ENCODE peak calls at places on chromosome 4, in seven cellular contexts. Y is GM23338, U is GM10248, G is A549, M is glutamatergic neuron, X is pancreas, W is GM12865. Z is an unnamed sample.
A peak's percentile ranks its signal among the peaks of the same experiment; 100 is the strongest.

GRCh38 chr4:175054980-175055379 is 136.8 kb downstream of the ADAM29 start:
- DNase-seq in Y (peak; percentile 79), U (no peak), G (no peak), M (no peak), X (no peak), W (peak; percentile 52), Z (no peak)

GRCh38 chr4:153834901-153835300 is 46.0 kb upstream of the SFRP2 start:
- DNase-seq in Y (no peak), U (no peak), G (no peak), M (no peak), X (no peak), W (no peak), Z (no peak)

GRCh38 chr4:8689741-8690140 is 97.2 kb downstream of the CPZ start:
- DNase-seq in Y (no peak), U (no peak), G (no peak), M (no peak), X (no peak), W (no peak), Z (no peak)

GRCh38 chr4:30511751-30512150 is 208.4 kb upstream of the PCDH7 start:
- DNase-seq in Y (no peak), U (no peak), G (no peak), M (no peak), X (no peak), W (no peak), Z (no peak)

GRCh38 chr4:109111031-109111430 is 191.4 kb downstream of the COL25A1 start:
- DNase-seq in Y (no peak), U (no peak), G (no peak), M (no peak), X (no peak), W (no peak), Z (no peak)

GRCh38 chr4:170198742-170199141 is 109.0 kb upstream of the AADAT start:
- DNase-seq in Y (peak; percentile 20), U (no peak), G (no peak), M (no peak), X (no peak), W (no peak), Z (no peak)

GRCh38 chr4:54659213-54660144 is 1.7 kb downstream of the KIT start:
- DNase-seq in Y (peak; percentile 26), U (no peak), G (no peak), M (no peak), X (peak; percentile 59), W (no peak), Z (peak; percentile 21)

GRCh38 chr4:147822128-147822527 is 90.2 kb downstream of the ARHGAP10 start:
- DNase-seq in Y (no peak), U (no peak), G (peak; percentile 7), M (no peak), X (peak; percentile 82), W (peak; percentile 45), Z (no peak)

GRCh38 chr4:89531932-89532640 is 224.5 kb upstream of the GPRIN3 start:
- DNase-seq in Y (no peak), U (no peak), G (no peak), M (no peak), X (no peak), W (no peak), Z (no peak)

GRCh38 chr4:5139141-5139540 is 87.9 kb downstream of the STK32B start:
- DNase-seq in Y (no peak), U (no peak), G (no peak), M (no peak), X (no peak), W (no peak), Z (no peak)

GRCh38 chr4:10006236-10006603 is 15.1 kb downstream of the SLC2A9 start:
- DNase-seq in Y (no peak), U (no peak), G (peak; percentile 75), M (no peak), X (no peak), W (peak; percentile 81), Z (no peak)

GRCh38 chr4:37662306-37662705 is 23.9 kb downstream of the RELL1 start:
- DNase-seq in Y (peak; percentile 57), U (no peak), G (no peak), M (no peak), X (no peak), W (no peak), Z (no peak)

GRCh38 chr4:127307996-127308395 is 324.8 kb upstream of the INTU start:
- DNase-seq in Y (no peak), U (no peak), G (no peak), M (no peak), X (no peak), W (no peak), Z (no peak)

GRCh38 chr4:8858925-8859210 is 12.8 kb downstream of the HMX1 start:
- DNase-seq in Y (no peak), U (no peak), G (no peak), M (no peak), X (no peak), W (no peak), Z (no peak)

GRCh38 chr4:176150283-176150682 is 45.1 kb downstream of the SPATA4 start:
- DNase-seq in Y (peak; percentile 13), U (peak; percentile 8), G (peak; percentile 18), M (no peak), X (no peak), W (peak; percentile 18), Z (no peak)

GRCh38 chr4:25346913-25347312 is 30.1 kb upstream of the ANAPC4 start:
- DNase-seq in Y (no peak), U (peak; percentile 30), G (no peak), M (no peak), X (no peak), W (no peak), Z (no peak)

GRCh38 chr4:74789518-74789917 is 4.8 kb downstream of the BTC start:
- DNase-seq in Y (no peak), U (no peak), G (no peak), M (no peak), X (no peak), W (no peak), Z (no peak)

GRCh38 chr4:74794341-74794801 is at the start of gene BTC:
- DNase-seq in Y (peak; percentile 69), U (peak; percentile 8), G (peak; percentile 69), M (peak; percentile 33), X (peak; percentile 79), W (peak; percentile 2), Z (peak; percentile 38)

GRCh38 chr4:74790652-74791051 is 3.7 kb downstream of the BTC start:
- DNase-seq in Y (no peak), U (no peak), G (no peak), M (no peak), X (no peak), W (no peak), Z (no peak)

GRCh38 chr4:74796631-74797030 is 2.3 kb upstream of the BTC start:
- DNase-seq in Y (no peak), U (no peak), G (no peak), M (no peak), X (no peak), W (no peak), Z (no peak)

DNA sequence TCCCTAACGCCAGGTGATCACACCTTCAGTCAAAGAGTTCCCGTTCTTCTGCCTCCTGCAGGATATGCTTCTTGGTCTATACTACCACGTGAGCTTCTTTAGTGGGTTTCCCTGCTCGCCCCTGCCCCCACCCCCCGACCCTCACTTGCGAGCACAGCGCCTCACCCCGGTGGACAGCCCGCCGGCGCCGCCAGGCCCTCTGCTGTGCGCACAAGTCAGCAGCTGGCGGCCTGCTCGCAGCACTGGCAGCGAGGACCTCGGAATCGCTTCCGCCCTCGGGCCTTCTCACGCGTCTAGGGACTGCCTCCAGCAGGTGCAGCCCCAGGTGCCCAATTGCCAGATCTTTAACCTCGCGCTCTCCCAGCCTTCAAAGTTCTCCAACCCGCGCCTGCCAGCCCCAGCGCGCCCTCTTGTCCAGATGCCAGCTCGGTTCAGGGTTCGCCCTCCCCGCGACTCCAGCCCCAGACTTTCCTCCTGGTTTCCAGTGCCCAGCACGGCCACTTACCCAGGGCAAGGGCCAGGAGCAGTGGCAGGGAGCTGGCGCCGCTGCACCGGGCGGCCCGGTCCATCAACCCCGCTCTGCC is 474 bp downstream of the BTC start:
- DNase-seq in Y (peak; percentile 91), U (peak; percentile 10), G (peak; percentile 66), M (peak; percentile 68), X (peak; percentile 88), W (peak; percentile 23), Z (peak; percentile 65)
- TF ChIP-seq CTCF in Y (peak; percentile 71), U (no peak), G (peak; percentile 44), M (no peak), X (peak; percentile 22), W (no peak), Z (no peak)

GRCh38 chr4:71498002-71498401 is 159.2 kb downstream of the SLC4A4 start:
- DNase-seq in Y (no peak), U (no peak), G (peak; percentile 1), M (no peak), X (no peak), W (no peak), Z (no peak)

GRCh38 chr4:71498624-71499023 is 159.8 kb downstream of the SLC4A4 start:
- DNase-seq in Y (no peak), U (no peak), G (no peak), M (no peak), X (no peak), W (no peak), Z (no peak)

GRCh38 chr4:71495454-71495853 is 156.6 kb downstream of the SLC4A4 start:
- DNase-seq in Y (no peak), U (no peak), G (no peak), M (no peak), X (no peak), W (no peak), Z (no peak)

GRCh38 chr4:71497078-71497477 is 158.3 kb downstream of the SLC4A4 start:
- DNase-seq in Y (no peak), U (no peak), G (no peak), M (no peak), X (no peak), W (no peak), Z (no peak)

GRCh38 chr4:71494539-71494938 is 155.7 kb downstream of the SLC4A4 start:
- DNase-seq in Y (peak; percentile 4), U (no peak), G (peak; percentile 4), M (no peak), X (no peak), W (no peak), Z (no peak)
- TF ChIP-seq CTCF in Y (peak; percentile 31), U (no peak), G (no peak), M (no peak), X (no peak), W (no peak), Z (no peak)

GRCh38 chr4:130608121-130608520 is 1512.2 kb downstream of the C4orf33 start:
- DNase-seq in Y (no peak), U (no peak), G (no peak), M (no peak), X (no peak), W (no peak), Z (no peak)
- TF ChIP-seq CTCF in Y (no peak), U (no peak), G (no peak), M (no peak), X (no peak), W (no peak), Z (no peak)

DNA sequence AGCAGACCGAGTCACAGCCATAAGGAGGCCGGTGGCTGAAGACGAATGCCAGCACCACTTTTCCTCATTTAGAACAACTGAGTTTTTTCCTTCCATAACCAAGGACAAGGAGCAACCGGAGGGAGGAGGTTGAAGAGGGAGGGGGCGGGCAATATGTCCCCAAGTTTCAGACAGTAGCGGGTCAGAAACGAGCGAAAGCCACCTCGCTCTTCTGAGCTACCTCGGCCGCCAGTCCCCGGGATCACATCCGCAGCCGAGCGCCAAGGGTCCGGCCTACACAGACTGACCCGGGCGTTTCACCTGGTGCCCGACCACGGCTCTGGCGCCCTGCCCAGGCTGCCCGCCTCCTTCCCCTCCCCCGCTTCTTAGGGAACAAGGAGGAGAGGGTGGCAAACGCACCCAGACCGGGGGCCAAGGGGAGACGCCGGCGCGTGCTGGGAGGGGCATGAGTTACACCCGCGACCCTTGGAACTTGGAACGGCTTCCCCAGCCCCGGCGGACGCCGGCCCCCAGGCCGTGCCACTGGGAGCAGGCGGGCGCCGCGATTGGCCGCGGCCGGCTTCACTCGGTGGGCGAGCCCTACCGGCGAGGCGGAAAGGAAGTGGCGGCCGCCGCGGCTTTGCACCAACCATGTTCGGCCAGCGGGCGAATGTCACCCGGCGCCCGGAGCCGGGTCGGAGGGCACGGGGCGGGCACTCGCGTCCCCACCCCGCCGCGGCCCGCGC is 1.6 kb downstream of the IRF2 start:
- DNase-seq in Y (peak; percentile 79), U (peak; percentile 69), G (peak; percentile 70), M (peak; percentile 81), X (peak; percentile 91), W (peak; percentile 83), Z (peak; percentile 82)
- TF ChIP-seq CTCF in Y (no peak), U (no peak), G (no peak), M (no peak), X (no peak), W (no peak), Z (no peak)